ENCODE peak calls at places on chromosomes 3 and 15, in four cellular contexts. R is BJ, Y is NCI-H2171, I is body of pancreas. G is an unnamed sample.

GRCh38 chr3:73839032-73839431 is 214.3 kb upstream of the PDZRN3 start:
- DNase-seq in R (no peak), Y (no peak), I (no peak), G (no peak)

GRCh38 chr3:27507515-27508266 is 23.5 kb upstream of the SLC4A7 start:
- DNase-seq in R (no peak), Y (peak), I (peak), G (no peak)

GRCh38 chr3:178439504-178439903 is 96.7 kb upstream of the KCNMB2 start:
- DNase-seq in R (no peak), Y (no peak), I (no peak), G (no peak)

GRCh38 chr15:67064607-67065530 is 533 bp upstream of the SMAD3 start:
- DNase-seq in R (no peak), Y (no peak), I (peak), G (no peak)

GRCh38 chr3:4533489-4534443 is 40.6 kb downstream of the ITPR1 start:
- DNase-seq in R (no peak), Y (no peak), I (peak), G (no peak)

GRCh38 chr3:125001557-125002413 is 54.0 kb downstream of the HEG1 start:
- DNase-seq in R (no peak), Y (no peak), I (no peak), G (no peak)

GRCh38 chr15:91307561-91307960 is 207.5 kb downstream of the SV2B start:
- DNase-seq in R (no peak), Y (no peak), I (no peak), G (no peak)

GRCh38 chr3:134205426-134205825 is 45.2 kb downstream of the RYK start:
- DNase-seq in R (no peak), Y (no peak), I (no peak), G (no peak)

GRCh38 chr3:164737174-164737573 is 341.1 kb downstream of the SI start:
- DNase-seq in R (no peak), Y (no peak), I (no peak), G (no peak)

GRCh38 chr15:101380146-101380545 is 85.1 kb upstream of the SNRPA1 start:
- DNase-seq in R (no peak), Y (no peak), I (no peak), G (no peak)

GRCh38 chr3:171833775-171834460 is 9.2 kb upstream of the TMEM212 start:
- DNase-seq in R (no peak), Y (no peak), I (peak), G (no peak)

GRCh38 chr3:157493627-157494550 is 9.3 kb downstream of the VEPH1 start:
- DNase-seq in R (peak), Y (peak), I (peak), G (no peak)

GRCh38 chr3:54819926-54820325 is 107.9 kb downstream of the LRTM1 start:
- DNase-seq in R (no peak), Y (no peak), I (no peak), G (no peak)

GRCh38 chr15:72116680-72117447 is 1.1 kb downstream of the MYO9A start:
- DNase-seq in R (no peak), Y (no peak), I (peak), G (no peak)

GRCh38 chr15:87722941-87723691 is 533.4 kb downstream of the NTRK3 start:
- DNase-seq in R (no peak), Y (no peak), I (no peak), G (no peak)

GRCh38 chr3:109853077-109853732 is 515.9 kb upstream of the DPPA4 start:
- DNase-seq in R (peak), Y (no peak), I (no peak), G (no peak)

GRCh38 chr15:67303490-67304363 is 49.1 kb downstream of the IQCH start:
- DNase-seq in R (no peak), Y (peak), I (peak), G (no peak)

GRCh38 chr3:16849240-16849639 is 35.5 kb upstream of the PLCL2 start:
- DNase-seq in R (no peak), Y (peak), I (peak), G (no peak)

GRCh38 chr3:107132674-107133073 is 244.6 kb upstream of the CCDC54 start:
- DNase-seq in R (no peak), Y (no peak), I (no peak), G (no peak)

GRCh38 chr15:62119224-62119925 is 45.7 kb downstream of the C2CD4B start:
- DNase-seq in R (peak), Y (no peak), I (peak), G (no peak)

GRCh38 chr15:57251941-57252340 is 124.4 kb upstream of the CGNL1 start:
- DNase-seq in R (peak), Y (no peak), I (no peak), G (no peak)